ENCODE peak calls at places on chromosomes 12 and 14, in six cellular contexts. S, Q, N, B, H and G are unnamed samples.

GRCh38 chr14:79732911-79733310 is 478.4 kb downstream of the DIO2 start:
- DNase-seq in N (no peak), S (no peak), Q (no peak), H (no peak), B (no peak), G (no peak)

GRCh38 chr12:99706736-99707473 is 59.4 kb downstream of the GARIN6 start:
- DNase-seq in B (no peak), S (no peak), H (no peak), N (no peak), Q (no peak), G (no peak)

GRCh38 chr12:19035552-19035951 is 94.0 kb upstream of the PLEKHA5 start:
- DNase-seq in Q (no peak), N (no peak), B (no peak), H (no peak), S (no peak), G (no peak)

GRCh38 chr14:64722842-64723447 is 18.7 kb downstream of the PLEKHG3 start:
- DNase-seq in B (no peak), N (no peak), H (no peak), Q (no peak), S (no peak), G (no peak)

GRCh38 chr12:15546102-15546701 is 223.9 kb downstream of the PTPRO start:
- DNase-seq in H (no peak), Q (no peak), S (peak), B (no peak), N (no peak), G (no peak)

GRCh38 chr14:63383776-63384367 is 65.1 kb upstream of the GPHB5 start:
- DNase-seq in N (no peak), B (no peak), S (no peak), Q (no peak), H (no peak), G (no peak)

GRCh38 chr12:129162805-129163204 is 309.5 kb downstream of the GLT1D1 start:
- DNase-seq in N (no peak), H (no peak), S (no peak), Q (no peak), B (no peak), G (no peak)

GRCh38 chr12:116525418-116526001 is 33.7 kb upstream of the MAP1LC3B2 start:
- DNase-seq in N (no peak), Q (peak), S (no peak), B (no peak), H (no peak), G (no peak)

GRCh38 chr12:91432079-91432478 is 249.5 kb upstream of the DCN start:
- DNase-seq in N (no peak), S (no peak), Q (peak), H (no peak), B (no peak), G (no peak)

GRCh38 chr12:23752245-23752644 is 197.2 kb downstream of the SOX5 start:
- DNase-seq in Q (no peak), B (no peak), S (no peak), H (no peak), N (no peak), G (no peak)

GRCh38 chr12:17588968-17589367 is 501.0 kb downstream of the RERGL start:
- DNase-seq in N (peak), B (no peak), Q (peak), H (peak), S (no peak), G (peak)

GRCh38 chr14:24662753-24663152 is 28.8 kb upstream of the GZMB start:
- DNase-seq in N (no peak), Q (peak), B (no peak), S (no peak), H (no peak), G (no peak)

GRCh38 chr14:75295061-75295461 is 16.4 kb downstream of the FOS start:
- DNase-seq in Q (peak), B (peak), H (peak), S (no peak), N (no peak), G (peak)

GRCh38 chr12:22256634-22257033 is 77.9 kb downstream of the ST8SIA1 start:
- DNase-seq in N (no peak), Q (no peak), S (no peak), H (no peak), B (no peak), G (no peak)

GRCh38 chr12:227286-227915 is 13.4 kb upstream of the SLC6A12 start:
- DNase-seq in B (no peak), H (no peak), Q (no peak), S (no peak), N (no peak), G (no peak)